ENCODE peak calls at places on chromosomes 5 and 9, in six cellular contexts. L is sigmoid colon, P is transverse colon, X is K562, S is GM12878, R is tibial nerve. G is an unnamed sample.

GRCh38 chr5:124596595-124597388 is 149.6 kb downstream of the ZNF608 start:
- DNase-seq in L (no peak), P (no peak), X (peak; percentile 36), S (no peak), R (no peak), G (no peak)

GRCh38 chr5:39521945-39522590 is 97.3 kb upstream of the DAB2 start:
- DNase-seq in L (no peak), P (no peak), X (no peak), S (no peak), R (no peak), G (no peak)

GRCh38 chr9:6564370-6564769 is 81.2 kb downstream of the GLDC start:
- DNase-seq in L (no peak), P (no peak), X (no peak), S (no peak), R (no peak), G (no peak)

GRCh38 chr5:61020415-61020814 is 75.4 kb downstream of the NDUFAF2 start:
- DNase-seq in L (no peak), P (no peak), X (no peak), S (no peak), R (no peak), G (peak; percentile 15)

GRCh38 chr9:107213561-107214028 is 69.5 kb upstream of the RAD23B start:
- DNase-seq in L (no peak), P (no peak), X (no peak), S (peak; percentile 76), R (no peak), G (peak; percentile 64)

GRCh38 chr5:1374680-1375055 is 29.8 kb upstream of the CLPTM1L start:
- DNase-seq in L (no peak), P (no peak), X (no peak), S (no peak), R (no peak), G (no peak)

GRCh38 chr5:136522217-136522956 is 157.0 kb upstream of the TRPC7 start:
- DNase-seq in L (no peak), P (no peak), X (no peak), S (no peak), R (no peak), G (no peak)

GRCh38 chr5:155076379-155076778 is 62.8 kb downstream of the KIF4B start:
- DNase-seq in L (no peak), P (no peak), X (no peak), S (no peak), R (no peak), G (no peak)

GRCh38 chr9:93677061-93677571 is 100.7 kb downstream of the PHF2 start:
- DNase-seq in L (no peak), P (peak; percentile 5), X (no peak), S (no peak), R (no peak), G (no peak)

GRCh38 chr5:67515762-67516161 is 319.2 kb upstream of the CD180 start:
- DNase-seq in L (no peak), P (no peak), X (no peak), S (no peak), R (no peak), G (no peak)

GRCh38 chr9:131012396-131012917 is 3.5 kb downstream of the LAMC3 start:
- DNase-seq in L (no peak), P (no peak), X (no peak), S (no peak), R (no peak), G (no peak)

GRCh38 chr5:172954751-172955159 is 4.5 kb upstream of the RPL26L1 start:
- DNase-seq in L (no peak), P (no peak), X (no peak), S (no peak), R (no peak), G (no peak)

GRCh38 chr9:116701940-116702642 is 15.0 kb downstream of the TRIM32 start:
- DNase-seq in L (no peak), P (no peak), X (no peak), S (no peak), R (no peak), G (no peak)

GRCh38 chr9:23829580-23830458 is 3.8 kb upstream of the ELAVL2 start:
- DNase-seq in L (no peak), P (no peak), X (no peak), S (no peak), R (no peak), G (peak; percentile 30)

GRCh38 chr5:40578501-40579451 is 100.9 kb upstream of the PTGER4 start:
- DNase-seq in L (no peak), P (no peak), X (no peak), S (peak; percentile 76), R (no peak), G (no peak)

GRCh38 chr9:90642570-90643539 is at the start of gene DIRAS2:
- DNase-seq in L (no peak), P (peak; percentile 54), X (no peak), S (no peak), R (no peak), G (peak; percentile 96)

GRCh38 chr9:134575103-134575816 is 66.3 kb upstream of the COL5A1 start:
- DNase-seq in L (no peak), P (no peak), X (no peak), S (no peak), R (no peak), G (no peak)

GRCh38 chr5:19902316-19902934 is 85.6 kb downstream of the CDH18 start:
- DNase-seq in L (no peak), P (no peak), X (no peak), S (no peak), R (no peak), G (no peak)

GRCh38 chr5:122693963-122694362 is 80.9 kb upstream of the SNX2 start:
- DNase-seq in L (no peak), P (no peak), X (no peak), S (no peak), R (no peak), G (no peak)

GRCh38 chr5:69007726-69008368 is 86.0 kb upstream of the SLC30A5 start:
- DNase-seq in L (no peak), P (peak; percentile 72), X (peak; percentile 66), S (peak; percentile 8), R (peak; percentile 60), G (peak; percentile 55)

GRCh38 chr9:123679330-123679987 is 250.5 kb downstream of the DENND1A start:
- DNase-seq in L (no peak), P (peak; percentile 59), X (no peak), S (peak; percentile 95), R (no peak), G (peak; percentile 36)

GRCh38 chr5:52674815-52675545 is 112.7 kb upstream of the ITGA1 start:
- DNase-seq in L (no peak), P (no peak), X (no peak), S (no peak), R (no peak), G (no peak)

DNA sequence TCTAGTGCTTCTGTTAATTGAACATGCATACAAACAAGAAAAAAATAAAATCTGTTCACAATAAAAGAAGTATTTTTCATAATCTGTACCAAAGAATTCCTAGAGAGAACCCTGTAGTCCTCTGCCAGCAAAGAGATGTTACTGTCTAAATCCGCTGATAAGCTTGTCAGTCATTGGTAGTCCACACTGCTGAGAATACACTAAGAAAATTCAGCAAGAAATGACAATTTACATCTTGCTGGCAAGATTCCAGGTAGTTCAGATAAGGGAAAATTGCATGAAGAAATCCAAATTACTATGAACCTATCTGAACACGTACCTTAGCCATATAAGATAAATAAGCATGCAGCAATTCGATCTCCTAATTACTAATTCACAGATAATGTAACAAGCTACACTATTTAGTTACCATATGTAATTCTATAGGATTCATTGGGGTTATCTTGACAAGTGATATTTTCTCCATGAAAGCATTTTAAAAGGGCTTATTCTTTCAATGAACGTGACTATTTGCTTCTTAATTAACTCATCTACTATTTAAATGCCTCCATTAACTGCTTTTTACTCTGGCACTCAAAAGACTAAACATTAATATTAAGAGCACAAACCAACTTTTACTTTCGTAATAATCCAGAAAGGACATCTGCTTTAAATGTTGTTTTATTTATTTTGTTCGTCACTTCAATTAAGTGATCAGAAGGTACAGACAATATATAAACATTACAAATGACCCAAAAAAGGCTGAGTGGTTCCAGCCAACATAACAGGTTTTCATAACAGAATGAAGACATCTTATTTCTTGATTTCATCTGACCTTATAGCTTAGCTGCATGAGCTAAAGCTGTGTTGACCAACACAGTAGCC is 9.7 kb downstream of the MPDZ start:
- DNase-seq in L (no peak), P (no peak), X (no peak), S (no peak), R (no peak), G (no peak)
- H3K27ac ChIP-seq in L (no peak overlapping the region), P (no peak overlapping the region), X (no peak overlapping the region), S (no peak overlapping the region), R (no peak overlapping the region), G (no peak overlapping the region)

DNA sequence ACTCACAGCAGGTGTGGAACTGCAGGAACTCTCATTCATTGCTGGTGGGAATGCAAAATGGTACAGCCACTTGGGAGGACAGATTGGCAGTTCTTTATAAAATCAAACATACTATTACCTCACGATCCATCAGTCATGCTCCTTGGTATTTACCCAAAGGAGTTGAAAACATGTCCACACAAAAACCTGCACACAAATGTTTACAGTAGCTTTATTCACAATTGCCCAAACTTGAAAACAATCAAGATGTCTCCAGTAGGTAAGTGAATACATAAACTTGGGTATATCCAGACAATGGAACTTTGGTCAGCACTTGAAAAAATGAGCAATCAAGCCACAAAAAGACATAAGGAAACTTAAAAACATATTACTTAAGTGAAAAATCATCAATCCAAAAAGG is 215.5 kb downstream of the IRX1 start:
- DNase-seq in L (no peak), P (no peak), X (no peak), S (no peak), R (no peak), G (no peak)
- H3K4me1 ChIP-seq in L (no peaks in the 10 kb centered on the region), P (no peaks in the 10 kb centered on the region), X (no peaks in the 10 kb centered on the region), S (no peaks in the 10 kb centered on the region), R (no peaks in the 10 kb centered on the region), G (no peaks in the 10 kb centered on the region)

GRCh38 chr5:55159763-55160492 is at the start of gene GPX8:
- DNase-seq in L (no peak), P (no peak), X (peak; percentile 28), S (no peak), R (no peak), G (peak; percentile 47)
- TF ChIP-seq POLR2A in L (no peak), P (no peak), X (no peak), S (no peak), R (no peak), G (no peak)

GRCh38 chr5:140265845-140266244 is 37.1 kb downstream of the PFDN1 start:
- DNase-seq in L (no peak), P (no peak), X (no peak), S (no peak), R (no peak), G (no peak)

GRCh38 chr5:140266471-140267200 is 36.3 kb downstream of the PFDN1 start:
- DNase-seq in L (no peak), P (no peak), X (no peak), S (no peak), R (no peak), G (no peak)

GRCh38 chr5:140267201-140267540 is 35.7 kb downstream of the PFDN1 start:
- DNase-seq in L (no peak), P (no peak), X (no peak), S (no peak), R (no peak), G (no peak)

GRCh38 chr5:140270008-140270407 is 32.9 kb downstream of the PFDN1 start:
- DNase-seq in L (no peak), P (no peak), X (no peak), S (no peak), R (no peak), G (no peak)

DNA sequence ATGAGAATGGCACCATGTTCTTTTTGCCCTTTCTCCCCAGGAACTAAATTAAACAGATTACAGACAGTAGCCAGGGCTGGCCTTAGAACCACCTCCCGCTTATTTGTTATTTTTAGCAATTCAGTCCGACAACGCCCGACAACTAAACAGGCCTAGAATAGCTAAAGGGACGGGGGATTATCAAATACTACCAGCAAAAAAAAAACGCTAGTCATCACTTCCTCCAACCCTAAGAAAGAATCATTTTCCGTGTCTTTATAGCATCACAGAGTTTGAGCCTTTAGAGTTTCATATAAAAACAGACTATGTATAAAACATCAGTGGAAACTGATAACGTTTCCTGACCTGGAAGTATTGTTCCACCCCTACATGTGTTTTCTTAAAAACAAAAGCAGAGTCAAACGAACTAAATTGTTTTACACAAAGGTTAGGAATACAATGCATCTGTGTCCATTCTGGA is 35.3 kb downstream of the PFDN1 start:
- DNase-seq in L (no peak), P (no peak), X (no peak), S (no peak), R (no peak), G (no peak)
- H3K27ac ChIP-seq in L (no peak overlapping the region), P (no peak overlapping the region), X (peak overlapping the region; percentile 26), S (no peak overlapping the region), R (peak overlapping the region; percentile 64), G (no peak overlapping the region)

G was measured in thyroid gland.